ENCODE peak calls at places on chromosomes 7 and 10, in seven cellular contexts. I is osteocyte; L is activated CD4-positive, alpha-beta T cell treated with anti-CD3 and anti-CD28 coated beads, Interleukin-2, amount 50 U/mL, for 48 hours; A is astrocyte of the spinal cord; N is cardiac fibroblast; U is B cell; W is GM10248. F is an unnamed sample.
A peak's percentile ranks its signal among the peaks of the same experiment; 100 is the strongest.

GRCh38 chr7:15358112-15358511 is 203.7 kb downstream of the AGMO start:
- DNase-seq in I (no peak), L (no peak), A (no peak), N (no peak), U (no peak), W (no peak), F (no peak)

GRCh38 chr10:77436257-77436780 is 201.3 kb downstream of the KCNMA1 start:
- DNase-seq in I (no peak), L (no peak), A (peak; percentile 20), N (no peak), U (no peak), W (no peak), F (no peak)

GRCh38 chr7:25512051-25512450 is 283.8 kb upstream of the NPVF start:
- DNase-seq in I (no peak), L (no peak), A (no peak), N (no peak), U (no peak), W (no peak), F (no peak)

GRCh38 chr7:141785711-141786552 is 4.1 kb upstream of the TAS2R5 start:
- DNase-seq in I (no peak), L (peak; percentile 5), A (peak; percentile 63), N (peak; percentile 74), U (peak; percentile 46), W (peak; percentile 62), F (peak; percentile 7)

GRCh38 chr7:74355091-74355490 is 65.9 kb downstream of the CLIP2 start:
- DNase-seq in I (no peak), L (peak; percentile 32), A (peak; percentile 87), N (peak; percentile 94), U (no peak), W (no peak), F (peak; percentile 7)

GRCh38 chr7:74598558-74598957 is 59.0 kb upstream of the GTF2I start:
- DNase-seq in I (no peak), L (no peak), A (peak; percentile 67), N (peak; percentile 66), U (no peak), W (no peak), F (peak; percentile 0)

GRCh38 chr10:3782099-3782455 is 2.9 kb downstream of the KLF6 start:
- DNase-seq in I (no peak), L (peak; percentile 32), A (no peak), N (no peak), U (peak; percentile 52), W (no peak), F (no peak)

GRCh38 chr7:51316262-51316665 is 345 bp downstream of the COBL start:
- DNase-seq in I (no peak), L (no peak), A (no peak), N (no peak), U (no peak), W (no peak), F (no peak)

GRCh38 chr7:118803-119376 is 73.5 kb upstream of the FAM20C start:
- DNase-seq in I (no peak), L (no peak), A (no peak), N (no peak), U (no peak), W (no peak), F (no peak)

GRCh38 chr7:116984917-116985316 is 31.6 kb downstream of the ST7 start:
- DNase-seq in I (no peak), L (no peak), A (peak; percentile 42), N (peak; percentile 58), U (no peak), W (peak; percentile 32), F (no peak)

GRCh38 chr7:151380199-151381082 is 29.4 kb downstream of the WDR86 start:
- DNase-seq in I (no peak), L (no peak), A (no peak), N (no peak), U (peak; percentile 14), W (no peak), F (no peak)

GRCh38 chr10:121644501-121644900 is 46.3 kb upstream of the FGFR2 start:
- DNase-seq in I (no peak), L (no peak), A (no peak), N (no peak), U (no peak), W (no peak), F (no peak)

GRCh38 chr10:500876-501275 is 188.6 kb downstream of the DIP2C start:
- DNase-seq in I (no peak), L (no peak), A (peak; percentile 58), N (peak; percentile 17), U (no peak), W (no peak), F (no peak)

GRCh38 chr7:85685901-85686300 is 499.0 kb upstream of the SEMA3D start:
- DNase-seq in I (no peak), L (no peak), A (no peak), N (no peak), U (no peak), W (no peak), F (no peak)

GRCh38 chr7:148868378-148868674 is 15.8 kb downstream of the EZH2 start:
- DNase-seq in I (no peak), L (no peak), A (no peak), N (no peak), U (no peak), W (no peak), F (no peak)

GRCh38 chr7:105477908-105478307 is 44.2 kb downstream of the PUS7 start:
- DNase-seq in I (no peak), L (no peak), A (no peak), N (no peak), U (no peak), W (no peak), F (no peak)

GRCh38 chr7:28062197-28062988 is 118.2 kb downstream of the JAZF1 start:
- DNase-seq in I (no peak), L (peak; percentile 80), A (peak; percentile 42), N (peak; percentile 74), U (peak; percentile 51), W (peak; percentile 48), F (no peak)

F was measured in amniotic stem cell.